ENCODE peak calls at places on chromosomes 3 and 15, in five cellular contexts. J, I, O, M and G are unnamed samples.

GRCh38 chr15:96046620-96047240 is 283.8 kb upstream of the NR2F2 start:
- DNase-seq in J (no peak), I (no peak), O (no peak), M (no peak), G (no peak)

GRCh38 chr3:25594007-25594502 is 70.7 kb downstream of the TOP2B start:
- DNase-seq in J (no peak), I (peak; percentile 61), O (no peak), M (peak; percentile 54), G (no peak)

GRCh38 chr3:44995142-44995770 is 19.2 kb downstream of the EXOSC7 start:
- DNase-seq in J (no peak), I (no peak), O (peak; percentile 59), M (peak; percentile 54), G (peak; percentile 55)

GRCh38 chr3:123637131-123637530 is 52.3 kb upstream of the HACD2 start:
- DNase-seq in J (no peak), I (no peak), O (no peak), M (no peak), G (no peak)

GRCh38 chr3:152834354-152835310 is at the start of gene P2RY1:
- DNase-seq in J (peak; percentile 88), I (peak; percentile 91), O (peak; percentile 18), M (peak; percentile 12), G (no peak)

GRCh38 chr15:78046796-78047341 is 30.6 kb downstream of the TBC1D2B start:
- DNase-seq in J (no peak), I (peak; percentile 38), O (no peak), M (no peak), G (no peak)

GRCh38 chr3:111412656-111413055 is 129.3 kb upstream of the CD96 start:
- DNase-seq in J (no peak), I (no peak), O (no peak), M (no peak), G (no peak)

GRCh38 chr3:122484985-122485384 is 29.8 kb downstream of the KPNA1 start:
- DNase-seq in J (no peak), I (no peak), O (no peak), M (peak; percentile 8), G (peak; percentile 1)

GRCh38 chr3:185216587-185216918 is 37.3 kb downstream of the EHHADH start:
- DNase-seq in J (no peak), I (no peak), O (no peak), M (no peak), G (no peak)